ENCODE peak calls at places on chromosomes 13 and 19, in eight cellular contexts. K is SK-N-SH, P is stomach, D is transverse colon, N is H1, S is ovary, V is tibial nerve, H is K562. Z is an unnamed sample. For H3K36me3, the result is how much of the 10 kb centered on the place peaks cover.

GRCh38 chr13:93218583-93218982 is 8.0 kb upstream of the GPC6 start:
- DNase-seq in S (no peak), V (no peak), N (no peak), K (no peak), D (no peak), H (peak), P (no peak), Z (no peak)

GRCh38 chr13:87677334-87678234 is 6.4 kb downstream of the SLITRK5 start:
- DNase-seq in K (peak), D (peak), S (no peak), H (no peak), V (no peak), N (peak), P (no peak), Z (peak)

GRCh38 chr13:98293103-98293502 is 116.0 kb upstream of the RNF113B start:
- DNase-seq in S (no peak), V (no peak), K (no peak), D (no peak), N (no peak), P (peak), H (no peak), Z (no peak)

GRCh38 chr19:4647676-4648644 is 8.6 kb downstream of the TNFAIP8L1 start:
- DNase-seq in H (no peak), P (no peak), D (no peak), S (peak), V (peak), K (no peak), N (peak), Z (no peak)

GRCh38 chr13:97242755-97243497 is 20.8 kb downstream of the MBNL2 start:
- DNase-seq in N (no peak), P (no peak), V (no peak), H (no peak), S (no peak), D (no peak), K (no peak), Z (no peak)

GRCh38 chr19:29308977-29309520 is 96.1 kb upstream of the UQCRFS1 start:
- DNase-seq in K (no peak), V (no peak), N (peak), H (no peak), P (no peak), D (no peak), S (no peak), Z (no peak)

GRCh38 chr13:41935501-41935900 is 25.4 kb downstream of the VWA8 start:
- DNase-seq in V (no peak), K (no peak), P (no peak), D (no peak), S (no peak), H (no peak), N (no peak), Z (no peak)

GRCh38 chr13:28059214-28059613 is 41.2 kb downstream of the FLT3 start:
- DNase-seq in N (peak), D (peak), H (peak), S (no peak), V (no peak), K (peak), P (peak), Z (no peak)

GRCh38 chr13:60759499-60759898 is 362.5 kb downstream of the TDRD3 start:
- DNase-seq in D (no peak), P (peak), H (no peak), V (no peak), N (no peak), K (peak), S (no peak), Z (peak)

GRCh38 chr13:114059946-114060860 is 72.2 kb downstream of the RASA3 start:
- DNase-seq in V (no peak), D (no peak), S (no peak), N (no peak), H (no peak), K (no peak), P (no peak), Z (no peak)

GRCh38 chr13:40664100-40665060 is 2.1 kb downstream of the FOXO1 start:
- DNase-seq in N (peak), P (peak), K (peak), H (peak), D (peak), S (peak), V (peak), Z (peak)

GRCh38 chr19:37572203-37572602 is 22.4 kb downstream of the ZNF571 start:
- DNase-seq in D (no peak), P (no peak), N (no peak), H (no peak), K (no peak), S (no peak), V (no peak), Z (no peak)

GRCh38 chr19:53977991-53978731 is 13.3 kb upstream of the CACNG6 start:
- DNase-seq in S (no peak), P (no peak), N (peak), D (no peak), K (peak), V (no peak), H (peak), Z (no peak)

GRCh38 chr19:48424694-48425219 is 21.0 kb upstream of the GRWD1 start:
- DNase-seq in H (peak), K (no peak), N (no peak), V (no peak), P (no peak), D (no peak), S (no peak), Z (peak)

GRCh38 chr13:100063333-100063732 is 25.6 kb upstream of the PCCA start:
- DNase-seq in N (no peak), K (no peak), V (no peak), D (no peak), S (no peak), P (no peak), H (no peak), Z (no peak)

GRCh38 chr19:49393871-49394270 is 5.8 kb downstream of the KASH5 start:
- DNase-seq in D (no peak), P (no peak), N (no peak), S (no peak), V (no peak), H (no peak), K (no peak), Z (no peak)

GRCh38 chr13:50365683-50366391 is 350.6 kb downstream of the KCNRG start:
- DNase-seq in P (no peak), D (peak), V (no peak), S (no peak), H (no peak), K (no peak), N (no peak), Z (no peak)

DNA sequence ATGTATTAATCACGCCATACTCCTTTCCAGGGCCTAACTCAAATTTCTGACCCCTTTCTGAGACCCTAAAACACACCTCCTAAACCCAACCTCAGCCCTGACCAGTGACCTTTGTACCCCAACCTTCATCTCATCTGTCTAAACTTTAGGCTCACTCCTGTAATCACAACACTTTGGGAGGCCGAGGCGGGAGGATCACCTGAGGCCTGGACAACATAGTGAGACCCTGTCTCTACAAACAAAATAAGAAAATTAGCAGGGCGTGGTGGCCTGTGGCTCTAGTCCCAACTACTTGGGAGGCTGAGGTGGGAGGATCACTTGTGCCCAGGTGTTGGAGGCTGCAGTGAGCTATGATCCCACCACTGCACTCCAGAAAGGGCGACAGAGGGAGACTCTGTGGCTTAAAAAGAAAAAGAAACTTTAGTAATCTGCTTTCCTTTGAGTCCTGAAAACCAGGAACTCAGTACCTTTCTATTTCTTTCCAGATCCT is 4.7 kb downstream of the RTN2 start:
- DNase-seq in N (no peak), S (no peak), P (no peak), H (no peak), D (no peak), V (no peak), K (no peak), Z (no peak)
- H3K36me3 ChIP-seq in N (under half), S (under half), P (under half), H (under half), D (under half), V (under half), K (under half), Z (under half)

DNA sequence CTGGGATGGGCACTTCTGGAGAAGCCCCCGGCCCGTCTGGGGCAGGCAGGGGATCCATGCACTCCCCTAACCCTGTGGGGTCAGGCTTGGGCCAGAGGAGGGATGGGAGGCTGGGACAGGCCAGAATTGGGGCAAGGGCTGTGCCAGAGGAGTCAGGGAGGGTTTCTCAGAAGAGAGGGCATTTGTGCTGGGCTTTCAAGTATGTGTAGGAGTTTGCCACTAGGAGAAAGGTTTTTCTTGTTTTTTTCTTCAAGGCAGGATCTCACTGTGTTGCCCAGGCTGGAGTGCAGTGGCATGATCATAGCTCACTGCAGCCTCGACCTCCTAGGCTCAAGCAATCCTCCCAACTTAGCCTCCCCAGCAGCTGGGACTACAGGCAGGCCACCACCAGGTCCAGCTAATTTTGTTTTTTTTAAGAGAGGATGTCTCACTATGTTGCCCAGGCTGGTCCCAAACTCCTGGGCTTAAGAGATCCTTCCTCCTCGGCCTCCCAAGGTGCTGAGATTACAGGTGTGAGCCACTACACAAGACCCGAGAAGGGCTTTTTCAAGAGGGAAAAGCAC is 1.1 kb upstream of the MEF2B start:
- DNase-seq in D (no peak), K (no peak), N (no peak), H (no peak), P (no peak), V (no peak), S (no peak), Z (no peak)
- H3K27ac ChIP-seq in D (no peak), K (no peak), N (no peak), H (no peak), P (no peak), V (no peak), S (no peak), Z (no peak)

DNA sequence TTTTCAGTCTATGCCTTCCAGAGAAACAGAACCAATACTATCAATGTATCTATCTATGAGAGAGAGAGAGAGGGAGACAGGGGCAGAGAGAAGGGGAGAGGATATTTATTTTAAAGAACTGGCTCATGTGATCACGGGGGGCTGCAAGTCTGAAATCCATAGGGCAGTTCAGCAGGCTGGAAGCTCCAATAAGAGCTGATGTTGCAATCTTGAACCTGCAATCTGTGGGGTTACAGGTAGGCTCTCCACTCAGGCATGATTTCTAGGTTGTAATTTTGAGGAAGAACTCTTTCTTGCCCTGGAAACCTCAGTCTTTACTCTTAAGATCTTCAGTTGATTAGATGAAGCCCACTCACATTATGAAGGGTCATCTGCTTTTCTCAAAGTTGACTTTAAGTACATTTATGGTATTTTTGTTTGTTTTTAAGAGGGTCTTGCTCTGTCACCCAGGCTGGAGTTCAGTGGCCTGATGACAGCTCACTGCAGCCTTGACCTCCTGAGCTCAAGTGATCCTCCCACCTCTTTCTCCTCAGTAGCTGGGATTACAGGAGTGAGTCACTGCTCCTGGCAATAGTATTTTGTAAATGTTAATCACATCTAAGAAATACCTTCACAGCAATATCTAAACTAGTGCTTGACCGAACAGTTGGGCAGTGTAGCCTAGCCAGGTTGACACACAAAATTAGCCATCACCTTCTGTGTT is 376.4 kb downstream of the FGF9 start:
- DNase-seq in K (no peak), V (no peak), N (no peak), P (no peak), D (no peak), H (no peak), S (no peak), Z (no peak)
- TF ChIP-seq EP300 in K (no peak), V (no peak), N (no peak), P (no peak), D (no peak), H (no peak), S (no peak), Z (no peak)

GRCh38 chr19:12708641-12709040 is 12.2 kb upstream of the FBXW9 start:
- DNase-seq in K (no peak), N (no peak), P (no peak), V (no peak), D (no peak), S (no peak), H (no peak), Z (no peak)
- H3K36me3 ChIP-seq in K (under half), N (half or more), P (half or more), V (half or more), D (half or more), S (under half), H (half or more), Z (half or more)

DNA sequence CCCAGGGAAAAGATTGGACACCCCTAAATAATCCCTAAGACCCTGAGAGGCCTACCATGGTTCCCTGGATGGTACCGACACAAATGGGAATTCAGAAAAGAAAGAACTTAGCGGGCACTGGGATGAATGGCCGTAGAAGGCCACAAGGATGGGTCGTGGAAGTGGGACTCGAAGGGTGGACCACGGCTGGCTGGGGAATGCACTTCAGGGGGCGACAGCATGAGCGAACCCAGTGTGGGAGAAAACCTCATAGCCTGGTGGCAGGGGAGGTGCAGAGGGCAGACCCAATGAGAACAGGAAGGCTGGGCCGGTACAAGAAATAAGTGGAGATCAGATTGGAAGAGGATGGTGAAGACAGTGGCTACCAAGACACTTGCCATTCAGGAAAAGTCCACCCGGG is 28.7 kb downstream of the LATS2 start:
- DNase-seq in N (no peak), K (no peak), D (no peak), P (no peak), H (no peak), S (no peak), V (no peak), Z (no peak)
- H3K27ac ChIP-seq in N (no peak), K (peak), D (peak), P (peak), H (no peak), S (no peak), V (peak), Z (peak)

Z was measured in upper lobe of left lung.